ENCODE peak calls at places on chromosomes 13 and 19, in six cellular contexts. R is uterus, V is breast epithelium, Y is esophagus muscularis mucosa, L is IMR-90, E is upper lobe of left lung. F is an unnamed sample.

GRCh38 chr19:36093687-36094086 is 17.3 kb upstream of the OVOL3 start:
- DNase-seq in R (no peak), V (no peak), Y (no peak), L (no peak), E (no peak), F (no peak)

GRCh38 chr19:2456301-2456570 is 523 bp downstream of the LMNB2 start:
- DNase-seq in R (no peak), V (no peak), Y (no peak), L (no peak), E (peak; percentile 86), F (no peak)

GRCh38 chr13:34942732-34943674 is 933 bp downstream of the NBEA start:
- DNase-seq in R (peak; percentile 20), V (no peak), Y (no peak), L (no peak), E (peak; percentile 88), F (peak; percentile 84)

GRCh38 chr13:23433171-23434153 is at the start of gene SACS:
- DNase-seq in R (no peak), V (no peak), Y (peak; percentile 91), L (peak; percentile 52), E (peak; percentile 72), F (no peak)

GRCh38 chr13:46684287-46685001 is 112.5 kb downstream of the ESD start:
- DNase-seq in R (no peak), V (no peak), Y (no peak), L (no peak), E (no peak), F (no peak)

GRCh38 chr13:114004416-114005205 is 30.7 kb upstream of the C13orf46 start:
- DNase-seq in R (no peak), V (no peak), Y (peak; percentile 94), L (peak; percentile 50), E (peak; percentile 40), F (peak; percentile 83)

GRCh38 chr19:32318884-32319520 is 26.4 kb upstream of the ZNF507 start:
- DNase-seq in R (no peak), V (no peak), Y (peak; percentile 90), L (no peak), E (no peak), F (no peak)

GRCh38 chr19:44731081-44731480 is 17.4 kb upstream of the BCL3 start:
- DNase-seq in R (no peak), V (no peak), Y (no peak), L (no peak), E (no peak), F (no peak)

GRCh38 chr19:20182232-20182785 is 15.3 kb downstream of the ZNF486 start:
- DNase-seq in R (no peak), V (no peak), Y (no peak), L (no peak), E (no peak), F (no peak)

GRCh38 chr19:49468746-49469447 is 5.1 kb upstream of the FLT3LG start:
- DNase-seq in R (peak; percentile 84), V (no peak), Y (peak; percentile 95), L (no peak), E (peak; percentile 46), F (peak; percentile 95)

GRCh38 chr19:7857727-7858701 is 16.2 kb downstream of the PRR36 start:
- DNase-seq in R (no peak), V (no peak), Y (no peak), L (no peak), E (peak; percentile 62), F (no peak)

GRCh38 chr13:72808917-72809500 is 27.1 kb downstream of the PIBF1 start:
- DNase-seq in R (no peak), V (no peak), Y (no peak), L (peak; percentile 6), E (no peak), F (no peak)

GRCh38 chr19:35846038-35846668 is 6.2 kb downstream of the NPHS1 start:
- DNase-seq in R (no peak), V (no peak), Y (no peak), L (no peak), E (no peak), F (no peak)

GRCh38 chr13:90445179-90445578 is 902.3 kb upstream of the MIR17HG start:
- DNase-seq in R (no peak), V (no peak), Y (no peak), L (peak; percentile 90), E (no peak), F (no peak)

GRCh38 chr19:45070214-45070613 is 6.1 kb downstream of the ZNF296 start:
- DNase-seq in R (no peak), V (no peak), Y (no peak), L (no peak), E (no peak), F (no peak)

GRCh38 chr13:94712812-94713555 is 639 bp upstream of the SOX21 start:
- DNase-seq in R (no peak), V (no peak), Y (peak; percentile 83), L (peak; percentile 46), E (peak; percentile 86), F (no peak)

GRCh38 chr13:44713793-44714469 is 137.8 kb upstream of the TSC22D1 start:
- DNase-seq in R (no peak), V (no peak), Y (no peak), L (peak; percentile 94), E (no peak), F (no peak)

GRCh38 chr13:59043016-59043415 is 1120.7 kb downstream of the DIAPH3 start:
- DNase-seq in R (no peak), V (no peak), Y (no peak), L (no peak), E (no peak), F (no peak)

GRCh38 chr13:28819046-28819747 is 942 bp upstream of the MTUS2 start:
- DNase-seq in R (peak; percentile 19), V (no peak), Y (peak; percentile 75), L (peak; percentile 12), E (no peak), F (no peak)

GRCh38 chr19:49361438-49362047 is 673 bp downstream of the TEAD2 start:
- DNase-seq in R (peak; percentile 91), V (peak; percentile 86), Y (peak; percentile 94), L (peak; percentile 80), E (peak; percentile 94), F (peak; percentile 55)

GRCh38 chr19:18340990-18341868 is 831 bp downstream of the PGPEP1 start:
- DNase-seq in R (peak; percentile 66), V (peak; percentile 57), Y (no peak), L (peak; percentile 42), E (peak; percentile 89), F (peak; percentile 91)

GRCh38 chr19:18342090-18342632 is 1.8 kb downstream of the PGPEP1 start:
- DNase-seq in R (no peak), V (no peak), Y (no peak), L (no peak), E (no peak), F (no peak)

GRCh38 chr19:18339703-18340102 is 695 bp upstream of the PGPEP1 start:
- DNase-seq in R (no peak), V (no peak), Y (no peak), L (peak; percentile 25), E (no peak), F (no peak)

GRCh38 chr19:18338471-18339001 is 1.9 kb upstream of the PGPEP1 start:
- DNase-seq in R (no peak), V (no peak), Y (no peak), L (no peak), E (no peak), F (no peak)

DNA sequence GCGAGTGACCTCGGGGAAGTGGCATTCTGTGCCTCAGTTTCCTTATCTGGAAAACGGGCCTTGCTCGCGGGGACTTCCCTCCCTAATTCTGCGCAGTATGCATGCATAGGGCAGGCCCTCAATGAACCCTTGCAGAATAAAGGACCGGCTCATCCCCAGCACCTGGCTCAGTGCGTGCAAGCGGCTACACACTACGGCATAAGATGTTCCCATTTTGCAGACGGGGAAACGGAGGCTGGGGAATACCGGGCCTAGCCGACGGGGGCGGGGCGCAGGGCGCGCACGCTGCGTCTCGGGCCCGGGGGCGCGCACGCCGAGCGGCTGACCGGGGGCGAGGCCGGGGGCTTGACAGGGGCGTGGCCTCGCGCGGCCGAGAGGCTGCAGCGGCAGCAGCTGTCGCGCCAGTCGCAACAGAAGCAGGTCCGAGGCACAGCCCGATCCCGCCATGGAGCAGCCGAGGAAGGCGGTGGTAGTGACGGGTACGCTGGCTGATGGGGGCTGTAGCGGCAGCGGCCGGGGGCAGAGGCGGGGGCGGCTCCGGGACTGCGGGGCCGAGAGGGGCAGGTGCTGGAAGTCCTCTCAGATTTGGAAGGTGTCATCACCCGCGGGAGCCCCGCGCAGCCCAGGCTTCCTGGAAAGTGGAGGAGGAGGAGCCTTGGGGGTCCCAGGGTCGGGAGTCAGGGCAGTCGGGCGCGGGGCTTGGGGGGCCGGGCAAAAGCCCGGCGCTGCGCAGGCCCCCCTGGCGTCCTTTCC is at the start of gene PGPEP1:
- DNase-seq in R (peak; percentile 52), V (peak; percentile 69), Y (no peak), L (peak; percentile 41), E (peak; percentile 97), F (no peak)
- TF ChIP-seq POLR2A in R (peak; percentile 65), V (no peak), Y (no peak), L (no peak), E (peak; percentile 18), F (no peak)

GRCh38 chr13:62387642-62388041 is 972.0 kb upstream of the PCDH20 start:
- DNase-seq in R (no peak), V (no peak), Y (no peak), L (peak; percentile 36), E (no peak), F (no peak)
- TF ChIP-seq CTCF in R (no peak), V (no peak), Y (no peak), L (peak; percentile 48), E (no peak), F (no peak)

GRCh38 chr13:96081888-96082287 is 8.0 kb upstream of the HS6ST3 start:
- DNase-seq in R (no peak), V (no peak), Y (no peak), L (no peak), E (no peak), F (no peak)
- H3K4me3 ChIP-seq in R (no peak overlapping the region), V (no peak overlapping the region), Y (no peak overlapping the region), L (no peak overlapping the region), E (no peak overlapping the region), F (no peak overlapping the region)

DNA sequence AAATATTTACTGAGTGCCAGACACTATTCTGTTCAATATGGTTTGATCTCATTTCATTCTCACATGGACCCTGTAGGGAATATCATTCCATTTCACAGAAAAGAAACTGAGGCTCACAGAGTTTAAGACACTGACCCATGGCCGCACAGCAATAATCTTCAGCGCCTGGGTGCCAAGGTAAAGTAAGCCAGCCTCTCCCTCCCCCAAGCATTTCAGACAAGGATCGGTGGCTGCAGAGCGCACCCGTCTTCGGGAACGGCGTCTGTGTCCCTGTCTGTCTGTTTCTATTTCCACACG is 4.3 kb upstream of the PDE4A start:
- DNase-seq in R (no peak), V (no peak), Y (no peak), L (no peak), E (no peak), F (no peak)
- TF ChIP-seq POLR2A in R (no peak), V (no peak), Y (no peak), L (no peak), E (no peak), F (no peak)

DNA sequence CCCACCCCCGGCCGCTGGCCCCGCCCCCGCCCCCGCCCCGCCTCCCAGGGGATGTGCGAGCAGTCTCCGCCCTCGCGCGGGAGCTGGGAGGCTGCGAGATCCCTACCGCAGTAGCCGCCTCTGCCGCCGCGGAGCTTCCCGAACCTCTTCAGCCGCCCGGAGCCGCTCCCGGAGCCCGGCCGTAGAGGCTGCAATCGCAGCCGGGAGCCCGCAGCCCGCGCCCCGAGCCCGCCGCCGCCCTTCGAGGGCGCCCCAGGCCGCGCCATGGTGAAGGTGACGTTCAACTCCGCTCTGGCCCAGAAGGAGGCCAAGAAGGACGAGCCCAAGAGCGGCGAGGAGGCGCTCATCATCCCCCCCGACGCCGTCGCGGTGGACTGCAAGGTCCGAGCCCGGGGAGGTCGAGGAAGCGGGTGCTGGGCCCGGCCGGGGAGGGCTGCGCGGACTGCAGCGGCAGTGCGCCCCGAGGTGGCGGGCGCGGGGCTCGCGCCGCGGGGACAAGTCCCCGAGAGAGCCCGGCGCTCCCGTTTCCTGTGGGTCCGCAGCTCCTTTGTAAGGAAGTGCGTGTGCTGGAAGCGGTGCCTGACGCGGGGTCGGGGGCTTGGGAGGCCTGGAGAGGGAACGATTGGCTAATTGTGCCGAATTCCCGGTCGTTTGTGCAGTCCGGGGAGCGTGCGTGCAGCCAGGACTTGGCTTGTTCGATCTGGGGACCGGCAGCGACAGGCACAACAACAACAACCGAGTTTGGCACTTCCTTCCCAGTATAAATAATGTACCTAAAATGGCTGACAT is at the start of gene ITM2B:
- DNase-seq in R (peak; percentile 77), V (peak; percentile 73), Y (no peak), L (peak; percentile 65), E (peak; percentile 94), F (peak; percentile 95)
- TF ChIP-seq CTCF in R (peak; percentile 40), V (no peak), Y (peak; percentile 38), L (peak; percentile 36), E (peak; percentile 70), F (no peak)